ENCODE peak calls at places on chromosomes 16 and 17, in four cellular contexts. U is HL-60, J is GM12878, W is K562. P is an unnamed sample.

GRCh38 chr17:77419547-77420475 is 279.0 kb downstream of the SEC14L1 start:
- DNase-seq in U (peak; percentile 41), J (no peak), W (peak; percentile 65), P (no peak)

GRCh38 chr17:17926840-17927449 is 45.3 kb downstream of the TOM1L2 start:
- DNase-seq in U (no peak), J (no peak), W (no peak), P (no peak)

GRCh38 chr16:4241601-4242270 is at the start of gene SRL:
- DNase-seq in U (no peak), J (no peak), W (no peak), P (no peak)

GRCh38 chr17:3803308-3803640 is 2.3 kb upstream of the ITGAE start:
- DNase-seq in U (no peak), J (no peak), W (no peak), P (no peak)

GRCh38 chr17:3978421-3979275 is 14.4 kb upstream of the ATP2A3 start:
- DNase-seq in U (no peak), J (no peak), W (no peak), P (no peak)

GRCh38 chr17:78769200-78769773 is 12.8 kb downstream of the CYTH1 start:
- DNase-seq in U (no peak), J (no peak), W (no peak), P (no peak)

GRCh38 chr17:57357392-57357784 is 101.1 kb downstream of the MSI2 start:
- DNase-seq in U (no peak), J (no peak), W (no peak), P (no peak)

GRCh38 chr17:8016632-8017424 is 14.4 kb downstream of the GUCY2D start:
- DNase-seq in U (no peak), J (no peak), W (peak; percentile 53), P (no peak)

GRCh38 chr17:67376509-67376891 is 581 bp upstream of the PITPNC1 start:
- DNase-seq in U (no peak), J (no peak), W (no peak), P (no peak)

GRCh38 chr16:14196539-14196938 is 125.4 kb downstream of the MRTFB start:
- DNase-seq in U (no peak), J (no peak), W (no peak), P (no peak)

GRCh38 chr16:84937196-84937935 is 74.0 kb downstream of the ZDHHC7 start:
- DNase-seq in U (no peak), J (no peak), W (no peak), P (no peak)

GRCh38 chr17:37082985-37083384 is 134.2 kb downstream of the AATF start:
- DNase-seq in U (no peak), J (no peak), W (no peak), P (no peak)

GRCh38 chr17:40480501-40481003 is 20.9 kb downstream of the TNS4 start:
- DNase-seq in U (peak; percentile 68), J (peak; percentile 8), W (no peak), P (no peak)

GRCh38 chr17:40151414-40151955 is 11.1 kb downstream of the CASC3 start:
- DNase-seq in U (peak; percentile 73), J (no peak), W (no peak), P (no peak)

GRCh38 chr17:39632153-39632941 is 4.6 kb upstream of the STARD3 start:
- DNase-seq in U (no peak), J (no peak), W (no peak), P (no peak)

DNA sequence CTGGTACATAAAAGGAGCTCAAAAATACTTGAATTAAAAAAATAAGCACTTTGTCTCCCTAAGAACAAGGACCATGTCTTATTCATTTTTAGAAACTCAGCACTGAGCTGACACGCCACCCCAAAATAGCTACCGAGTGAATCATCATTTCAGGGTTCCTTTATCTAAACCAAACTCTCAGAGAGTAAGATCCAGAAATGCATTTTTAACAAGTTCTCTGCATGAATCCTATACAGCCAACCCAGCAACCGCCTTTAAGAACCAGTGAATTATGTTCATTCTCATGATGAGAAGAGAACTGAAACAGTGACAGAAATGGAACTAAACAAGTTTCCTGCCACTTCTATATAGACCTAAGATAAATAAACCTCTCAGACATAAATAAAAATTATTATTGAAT is 8.7 kb downstream of the C16orf87 start:
- DNase-seq in U (no peak), J (peak; percentile 57), W (no peak), P (no peak)
- TF ChIP-seq SPI1 in U (no peak), J (peak; percentile 53), W (no peak), P (peak; percentile 80)

DNA sequence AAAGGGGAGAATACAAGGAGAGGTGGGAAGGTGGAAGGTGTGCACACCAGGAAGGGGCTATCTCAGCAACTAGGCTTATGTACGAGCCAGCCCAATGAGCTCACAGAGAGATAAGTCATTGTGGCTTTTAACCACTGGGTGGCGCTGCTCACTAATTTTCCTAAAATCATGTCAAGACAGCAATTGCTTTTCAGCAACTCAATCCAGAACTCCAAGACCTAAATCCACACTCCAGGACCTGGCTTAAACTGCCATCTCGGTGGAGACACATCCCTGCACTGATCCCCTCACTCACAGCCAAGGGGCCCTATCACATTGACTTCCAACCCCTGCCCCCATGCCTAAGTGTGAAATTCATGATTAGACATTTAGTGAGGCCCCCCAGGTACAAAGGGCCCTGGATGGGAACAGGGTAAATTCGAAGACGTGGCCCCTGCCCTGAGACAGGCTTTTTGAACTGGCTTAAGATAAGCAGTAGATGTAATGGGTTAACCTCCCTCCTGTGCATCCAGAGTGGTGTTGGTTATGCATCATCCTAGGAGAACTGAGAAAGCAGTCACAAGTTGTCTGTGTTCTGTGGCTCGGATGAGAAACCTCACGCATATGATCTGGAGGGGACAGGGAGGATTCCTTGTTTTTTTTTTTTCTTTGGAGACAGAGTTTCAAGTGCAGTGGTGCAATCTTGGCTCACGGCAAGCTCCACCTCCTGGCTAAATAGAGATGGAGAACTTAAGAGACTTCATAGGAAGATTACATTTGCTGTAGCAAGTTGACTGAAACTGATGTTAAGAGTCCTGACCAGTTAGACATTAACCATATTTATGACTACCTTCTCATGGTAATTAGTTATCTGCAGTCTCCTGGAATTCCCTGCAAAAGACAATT is 11.5 kb downstream of the CCL16 start:
- DNase-seq in U (peak; percentile 38), J (peak; percentile 45), W (peak; percentile 69), P (peak; percentile 35)
- TF ChIP-seq SPI1 in U (no peak), J (no peak), W (no peak), P (no peak)

GRCh38 chr17:63542942-63543821 is 7.1 kb upstream of the DCAF7 start:
- DNase-seq in U (no peak), J (no peak), W (no peak), P (no peak)
- TF ChIP-seq SPI1 in U (no peak), J (no peak), W (no peak), P (no peak)

DNA sequence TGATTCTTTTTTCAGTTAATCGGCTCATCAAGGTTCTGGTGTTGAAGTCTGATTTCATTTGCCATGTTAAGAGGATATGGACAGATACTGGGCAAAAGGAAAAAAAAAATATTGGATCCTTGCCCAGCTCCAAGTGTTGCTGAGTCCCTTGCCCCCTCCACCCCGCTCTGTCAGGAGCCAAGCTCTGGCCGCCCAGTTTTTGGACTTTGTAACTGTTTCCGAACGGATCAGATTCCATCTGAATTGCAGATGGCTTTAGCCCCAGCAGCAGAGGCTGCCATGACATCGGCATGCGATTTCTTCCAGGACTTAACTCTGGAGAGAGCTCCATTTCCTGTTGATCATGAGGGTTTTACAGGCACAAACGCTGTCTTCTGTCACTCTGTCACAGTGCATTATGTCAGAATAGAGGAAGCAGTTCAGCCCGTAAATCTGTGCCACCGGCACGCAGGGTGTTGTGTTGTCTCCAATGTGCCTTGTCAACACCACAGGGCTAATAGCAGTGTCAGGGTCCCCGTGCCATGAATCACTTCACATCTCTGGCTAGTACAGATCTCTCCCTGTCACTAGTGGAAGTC is 615.6 kb downstream of the MAF start:
- DNase-seq in U (no peak), J (no peak), W (no peak), P (no peak)
- TF ChIP-seq SPI1 in U (no peak), J (no peak), W (no peak), P (no peak)

GRCh38 chr17:81684442-81684911 is 666 bp downstream of the HGS start:
- DNase-seq in U (no peak), J (no peak), W (no peak), P (no peak)

GRCh38 chr17:81688616-81689015 is 4.8 kb downstream of the HGS start:
- DNase-seq in U (no peak), J (no peak), W (no peak), P (no peak)

GRCh38 chr17:81687770-81688541 is 4.1 kb downstream of the HGS start:
- DNase-seq in U (no peak), J (no peak), W (no peak), P (no peak)

GRCh38 chr17:81685108-81685507 is 1.3 kb downstream of the HGS start:
- DNase-seq in U (no peak), J (no peak), W (no peak), P (no peak)

GRCh38 chr17:81686614-81687013 is 2.8 kb downstream of the HGS start:
- DNase-seq in U (no peak), J (no peak), W (no peak), P (no peak)
- TF ChIP-seq SPI1 in U (no peak), J (no peak), W (no peak), P (no peak)

DNA sequence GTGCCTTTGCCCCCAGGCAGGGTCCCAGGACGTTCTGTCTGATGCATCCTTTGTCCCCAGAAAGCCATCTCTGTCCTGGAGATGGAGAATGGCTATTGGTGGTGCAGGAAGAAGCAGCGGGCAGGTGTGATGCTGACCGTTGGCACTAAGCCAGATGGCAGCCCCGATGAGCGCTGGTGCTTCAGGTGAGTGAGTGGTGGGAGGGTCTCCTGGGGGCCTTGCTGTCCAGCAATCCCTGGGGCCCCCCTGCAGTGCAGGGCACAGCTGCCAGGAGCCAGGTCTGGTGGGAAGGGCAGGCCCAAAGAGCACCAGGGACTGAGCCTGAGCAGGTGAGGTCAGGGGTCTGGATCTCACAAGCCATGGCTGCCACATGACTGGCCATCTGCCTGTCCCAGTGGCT is 18.1 kb downstream of the TRPV2 start:
- DNase-seq in U (no peak), J (no peak), W (no peak), P (no peak)
- TF ChIP-seq SPI1 in U (no peak), J (no peak), W (no peak), P (no peak)

GRCh38 chr16:78005881-78006280 is 16.5 kb upstream of the CLEC3A start:
- DNase-seq in U (no peak), J (no peak), W (peak; percentile 44), P (no peak)
- TF ChIP-seq SPI1 in U (no peak), J (no peak), W (no peak), P (no peak)

GRCh38 chr17:43338886-43339516 is 59.8 kb upstream of the ARL4D start:
- DNase-seq in U (peak; percentile 23), J (no peak), W (no peak), P (no peak)
- TF ChIP-seq SPI1 in U (no peak), J (no peak), W (no peak), P (no peak)